ENCODE peak calls at places on chromosomes 5 and 9, in ten cellular contexts. T is upper lobe of right lung, I is aorta, L is left ventricle myocardium inferior, H is testis, M is spleen, F is lung, P is fibroblast of lung, B is astrocyte, O is OCI-LY7. C is an unnamed sample.

GRCh38 chr9:135849186-135849585 is 58.2 kb downstream of the CAMSAP1 start:
- DNase-seq in B (no peak), M (no peak), I (no peak), O (peak; percentile 68), T (no peak), H (no peak), P (no peak), F (no peak), L (no peak), C (no peak)

GRCh38 chr5:172779968-172780350 is 9.0 kb upstream of the DUSP1 start:
- DNase-seq in H (no peak), B (no peak), P (no peak), O (no peak), F (no peak), T (no peak), I (no peak), M (no peak), L (no peak), C (no peak)

GRCh38 chr5:131947445-131947844 is 2.0 kb upstream of the MEIKIN start:
- DNase-seq in T (no peak), M (no peak), O (no peak), P (no peak), B (no peak), H (no peak), F (no peak), L (no peak), I (no peak), C (no peak)

GRCh38 chr5:150294551-150295071 is 5.0 kb upstream of the CAMK2A start:
- DNase-seq in O (no peak), B (no peak), H (no peak), I (peak; percentile 60), P (no peak), T (peak; percentile 62), L (no peak), M (no peak), F (no peak), C (no peak)

GRCh38 chr5:176590035-176590729 is 19.8 kb downstream of the GPRIN1 start:
- DNase-seq in P (no peak), I (no peak), T (no peak), M (peak; percentile 45), O (no peak), L (no peak), F (no peak), B (no peak), H (no peak), C (no peak)

GRCh38 chr9:126113756-126114408 is 212.7 kb upstream of the MVB12B start:
- DNase-seq in I (no peak), O (no peak), B (no peak), T (peak; percentile 58), M (peak; percentile 53), H (no peak), P (no peak), F (no peak), L (no peak), C (no peak)

GRCh38 chr9:107816187-107817021 is 326.8 kb upstream of the KLF4 start:
- DNase-seq in L (no peak), F (no peak), H (no peak), P (no peak), O (no peak), T (no peak), B (no peak), M (no peak), I (no peak), C (no peak)

GRCh38 chr5:10442581-10442980 is 902 bp downstream of the ROPN1L start:
- DNase-seq in I (no peak), P (no peak), H (no peak), T (no peak), B (no peak), M (no peak), O (no peak), F (no peak), L (no peak), C (no peak)

GRCh38 chr9:118871531-118871930 is 497.7 kb downstream of the BRINP1 start:
- DNase-seq in O (no peak), P (no peak), I (no peak), M (no peak), H (no peak), L (no peak), F (no peak), T (no peak), B (no peak), C (no peak)

GRCh38 chr5:111144352-111144930 is 52.3 kb downstream of the WDR36 start:
- DNase-seq in F (no peak), H (no peak), T (no peak), L (no peak), P (peak; percentile 26), M (no peak), B (no peak), I (no peak), O (no peak), C (peak; percentile 25)

GRCh38 chr9:21075484-21075883 is 2.3 kb downstream of the IFNB1 start:
- DNase-seq in O (no peak), B (no peak), F (no peak), I (no peak), M (no peak), P (no peak), L (no peak), H (no peak), T (no peak), C (no peak)

GRCh38 chr9:68694125-68694524 is 10.9 kb upstream of the PIP5K1B start:
- DNase-seq in F (no peak), B (no peak), H (no peak), I (no peak), O (no peak), M (no peak), T (no peak), P (no peak), L (no peak), C (no peak)

GRCh38 chr5:52702877-52703276 is 84.8 kb upstream of the ITGA1 start:
- DNase-seq in T (no peak), M (no peak), H (no peak), F (no peak), I (no peak), B (no peak), L (no peak), P (no peak), O (no peak), C (no peak)

GRCh38 chr5:52708463-52708862 is 79.3 kb upstream of the ITGA1 start:
- DNase-seq in I (no peak), H (no peak), M (no peak), O (no peak), P (peak; percentile 8), T (no peak), F (no peak), L (no peak), B (no peak), C (no peak)

GRCh38 chr5:52707626-52708025 is 80.1 kb upstream of the ITGA1 start:
- DNase-seq in H (no peak), I (no peak), M (no peak), B (no peak), T (no peak), O (no peak), L (no peak), F (no peak), P (no peak), C (no peak)

GRCh38 chr5:52706775-52707174 is 80.9 kb upstream of the ITGA1 start:
- DNase-seq in F (no peak), T (no peak), P (no peak), I (no peak), B (no peak), O (no peak), M (no peak), H (no peak), L (no peak), C (no peak)

DNA sequence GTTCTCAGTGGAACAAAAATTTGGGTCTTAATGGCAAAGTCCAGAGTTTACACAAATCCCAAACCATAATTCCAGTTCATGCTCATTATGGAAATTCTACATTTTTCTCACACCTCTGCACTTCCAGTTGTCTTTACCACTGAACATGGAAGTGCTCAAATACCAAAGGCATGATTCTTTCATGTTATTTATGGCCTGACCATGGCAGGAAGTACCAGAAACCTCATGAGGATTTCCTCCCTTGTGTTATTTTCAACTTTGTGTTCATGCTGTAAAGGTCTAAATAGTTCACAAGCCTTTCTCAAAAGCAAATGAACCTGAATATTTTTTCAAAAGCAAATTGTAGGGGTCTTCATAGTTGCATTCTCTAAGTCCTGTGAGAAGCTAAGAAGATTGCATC is 82.0 kb upstream of the ITGA1 start:
- DNase-seq in B (no peak), F (no peak), H (no peak), P (no peak), M (no peak), I (no peak), O (no peak), L (no peak), T (no peak), C (no peak)
- H3K4me1 ChIP-seq in B (peaks cover 14% of the 10 kb centered on the region), F (no peaks in the 10 kb centered on the region), H (peaks cover 6% of the 10 kb centered on the region), P (peaks cover 8% of the 10 kb centered on the region), M (peaks cover 60% of the 10 kb centered on the region), I (peaks cover 1% of the 10 kb centered on the region), O (no peaks in the 10 kb centered on the region), L (peaks cover 54% of the 10 kb centered on the region), T (peaks cover 13% of the 10 kb centered on the region), C (peaks cover 22% of the 10 kb centered on the region)

GRCh38 chr5:39019231-39019630 is 55.0 kb downstream of the RICTOR start:
- DNase-seq in L (no peak), P (peak; percentile 30), F (no peak), I (no peak), T (no peak), H (no peak), B (no peak), M (no peak), O (no peak), C (no peak)
- H3K36me3 ChIP-seq in L (peaks cover 19% of the 10 kb centered on the region), P (peaks cover 1% of the 10 kb centered on the region), F (peaks cover 1% of the 10 kb centered on the region), I (no peaks in the 10 kb centered on the region), T (peaks cover 37% of the 10 kb centered on the region), H (no peaks in the 10 kb centered on the region), B (no peaks in the 10 kb centered on the region), M (peaks cover 5% of the 10 kb centered on the region), O (peaks cover 23% of the 10 kb centered on the region), C (peaks cover 19% of the 10 kb centered on the region)

DNA sequence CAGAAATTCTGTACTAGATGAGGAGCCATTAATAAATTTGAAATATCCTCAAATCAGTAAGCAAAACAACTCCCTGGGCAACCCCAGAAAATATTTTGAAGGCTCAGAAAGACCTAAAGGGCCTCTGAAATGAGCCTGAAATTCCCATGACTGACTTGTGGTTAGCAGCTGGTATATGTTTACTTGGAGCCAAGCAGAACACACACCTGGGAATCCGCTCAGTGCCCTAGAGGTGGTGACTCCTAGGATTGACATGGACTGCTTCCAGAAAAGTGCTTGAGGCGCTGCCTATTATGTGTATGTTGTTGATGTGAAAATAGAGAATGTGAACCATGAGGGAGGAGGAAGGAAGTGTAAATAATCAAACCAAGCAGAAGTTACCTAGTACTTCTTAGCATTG is 14.7 kb downstream of the RFK start:
- DNase-seq in P (no peak), F (no peak), O (no peak), T (no peak), I (no peak), B (no peak), M (no peak), L (no peak), H (no peak), C (no peak)
- H3K4me1 ChIP-seq in P (peaks cover 5% of the 10 kb centered on the region), F (no peaks in the 10 kb centered on the region), O (no peaks in the 10 kb centered on the region), T (peaks cover 13% of the 10 kb centered on the region), I (no peaks in the 10 kb centered on the region), B (peaks cover 14% of the 10 kb centered on the region), M (peaks cover 6% of the 10 kb centered on the region), L (peaks cover 12% of the 10 kb centered on the region), H (peaks cover 28% of the 10 kb centered on the region), C (no peaks in the 10 kb centered on the region)

DNA sequence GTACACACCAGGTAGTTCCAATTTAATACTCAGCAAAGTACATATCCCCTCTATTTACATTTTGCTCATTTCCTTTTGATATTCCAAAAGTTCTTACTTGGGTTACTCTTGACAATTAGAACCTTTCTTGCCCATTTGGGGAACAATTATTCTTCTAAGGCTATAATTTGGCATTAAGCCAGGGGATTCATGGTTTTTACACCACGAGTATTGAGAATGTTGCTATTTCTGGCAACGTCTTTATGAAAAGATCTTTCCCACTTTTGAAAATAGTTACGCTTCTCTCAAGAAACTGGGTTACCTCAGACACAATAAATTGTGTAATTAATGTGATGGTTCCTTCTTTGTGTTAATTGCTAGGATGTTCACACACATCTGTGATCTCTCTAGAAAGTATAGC is 11.5 kb upstream of the CAAP1 start:
- DNase-seq in O (no peak), P (no peak), F (no peak), B (no peak), H (no peak), T (no peak), M (no peak), L (no peak), I (no peak), C (no peak)
- H3K36me3 ChIP-seq in O (peaks cover 55% of the 10 kb centered on the region), P (peaks cover 3% of the 10 kb centered on the region), F (peaks cover 9% of the 10 kb centered on the region), B (peaks cover 15% of the 10 kb centered on the region), H (no peaks in the 10 kb centered on the region), T (peaks cover 44% of the 10 kb centered on the region), M (peaks cover 30% of the 10 kb centered on the region), L (peaks cover 51% of the 10 kb centered on the region), I (peaks cover 3% of the 10 kb centered on the region), C (peaks cover 49% of the 10 kb centered on the region)